ENCODE peak calls at places on chromosome 21, in nine cellular contexts. P, K, E, H, J, A, V, X and Z are unnamed samples.
A peak's percentile ranks its signal among the peaks of the same experiment; 100 is the strongest.

GRCh38 chr21:42097274-42097673 is 26.2 kb downstream of the UMODL1 start:
- DNase-seq in P (no peak), K (no peak), E (no peak), H (no peak), J (no peak), A (peak; percentile 38), V (no peak), X (no peak), Z (no peak)

GRCh38 chr21:44927587-44928461 is 7.1 kb upstream of the ITGB2 start:
- DNase-seq in P (peak; percentile 91), K (no peak), E (peak; percentile 61), H (peak; percentile 68), J (peak; percentile 42), A (peak; percentile 81), V (no peak), X (no peak), Z (peak; percentile 61)

GRCh38 chr21:17763286-17764037 is 55.7 kb downstream of the C21orf91 start:
- DNase-seq in P (no peak), K (no peak), E (no peak), H (no peak), J (no peak), A (no peak), V (no peak), X (no peak), Z (no peak)

GRCh38 chr21:18298228-18298627 is 53.6 kb downstream of the CHODL start:
- DNase-seq in P (no peak), K (no peak), E (no peak), H (no peak), J (no peak), A (no peak), V (no peak), X (no peak), Z (no peak)

GRCh38 chr21:20004353-20004752 is 993.9 kb upstream of the NCAM2 start:
- DNase-seq in P (no peak), K (no peak), E (no peak), H (no peak), J (no peak), A (no peak), V (no peak), X (no peak), Z (no peak)

GRCh38 chr21:17343055-17343454 is 169.8 kb upstream of the CXADR start:
- DNase-seq in P (no peak), K (peak; percentile 8), E (no peak), H (no peak), J (no peak), A (peak; percentile 23), V (peak; percentile 58), X (no peak), Z (peak; percentile 67)

GRCh38 chr21:45381036-45381787 is 23.8 kb upstream of the COL18A1 start:
- DNase-seq in P (no peak), K (no peak), E (no peak), H (no peak), J (no peak), A (no peak), V (no peak), X (no peak), Z (no peak)

GRCh38 chr21:14917762-14918161 is 147.0 kb downstream of the NRIP1 start:
- DNase-seq in P (no peak), K (no peak), E (no peak), H (no peak), J (no peak), A (no peak), V (no peak), X (no peak), Z (peak; percentile 61)

GRCh38 chr21:16279658-16280581 is 550.1 kb downstream of the USP25 start:
- DNase-seq in P (no peak), K (peak; percentile 59), E (no peak), H (peak; percentile 15), J (no peak), A (peak; percentile 50), V (peak; percentile 75), X (no peak), Z (peak; percentile 49)

GRCh38 chr21:41923641-41924342 is 30.0 kb downstream of the C2CD2 start:
- DNase-seq in P (no peak), K (no peak), E (no peak), H (peak; percentile 82), J (no peak), A (no peak), V (no peak), X (no peak), Z (peak; percentile 25)

GRCh38 chr21:39452207-39452964 is 616 bp downstream of the SH3BGR start:
- DNase-seq in P (no peak), K (no peak), E (peak; percentile 42), H (peak; percentile 36), J (no peak), A (peak; percentile 32), V (no peak), X (no peak), Z (no peak)

GRCh38 chr21:27362249-27362648 is 395.4 kb upstream of the ADAMTS5 start:
- DNase-seq in P (no peak), K (no peak), E (no peak), H (no peak), J (no peak), A (peak; percentile 55), V (no peak), X (no peak), Z (no peak)

GRCh38 chr21:40118527-40118926 is 251.3 kb downstream of the PCP4 start:
- DNase-seq in P (no peak), K (no peak), E (no peak), H (no peak), J (no peak), A (peak; percentile 20), V (no peak), X (peak; percentile 19), Z (no peak)

GRCh38 chr21:45511661-45512431 is 30.4 kb downstream of the SLC19A1 start:
- DNase-seq in P (no peak), K (no peak), E (no peak), H (no peak), J (no peak), A (no peak), V (no peak), X (no peak), Z (no peak)

GRCh38 chr21:45465105-45465504 is 60.1 kb downstream of the COL18A1 start:
- DNase-seq in P (no peak), K (no peak), E (no peak), H (no peak), J (no peak), A (no peak), V (no peak), X (no peak), Z (no peak)

GRCh38 chr21:29827647-29828046 is 112.1 kb downstream of the GRIK1 start:
- DNase-seq in P (no peak), K (no peak), E (no peak), H (no peak), J (no peak), A (no peak), V (no peak), X (no peak), Z (no peak)

GRCh38 chr21:38990424-38990794 is 184.7 kb downstream of the ETS2 start:
- DNase-seq in P (no peak), K (no peak), E (no peak), H (no peak), J (peak; percentile 56), A (peak; percentile 42), V (no peak), X (no peak), Z (no peak)